ENCODE peak calls at places on chromosomes 6 and 20, in nine cellular contexts. R is GM23338, K is hepatocyte, E is HCT116, W is MM.1S, O is PC-9, A is SK-N-SH, H is GM23248, I is OCI-LY7. F is an unnamed sample.

GRCh38 chr20:32141465-32141980 is 32.0 kb downstream of the TM9SF4 start:
- DNase-seq in R (no peak), K (no peak), E (no peak), W (no peak), O (no peak), A (no peak), H (no peak), I (no peak), F (no peak)

GRCh38 chr6:145561095-145561820 is 174.1 kb downstream of the EPM2A start:
- DNase-seq in R (no peak), K (no peak), E (peak; percentile 23), W (no peak), O (no peak), A (no peak), H (no peak), I (no peak), F (peak; percentile 69)

GRCh38 chr6:163490826-163491577 is 76.5 kb downstream of the QKI start:
- DNase-seq in R (peak; percentile 44), K (peak; percentile 50), E (no peak), W (no peak), O (no peak), A (no peak), H (peak; percentile 22), I (no peak), F (peak; percentile 77)

GRCh38 chr6:10425177-10425972 is 10.5 kb upstream of the TFAP2A start:
- DNase-seq in R (peak; percentile 62), K (no peak), E (no peak), W (no peak), O (no peak), A (no peak), H (peak; percentile 50), I (no peak), F (no peak)

GRCh38 chr6:110053395-110054240 is 75.5 kb downstream of the GPR6 start:
- DNase-seq in R (peak; percentile 78), K (peak; percentile 76), E (peak; percentile 40), W (peak; percentile 8), O (peak; percentile 48), A (peak; percentile 59), H (peak; percentile 75), I (peak; percentile 61), F (peak; percentile 46)

GRCh38 chr20:25052255-25053206 is 5.4 kb downstream of the ACSS1 start:
- DNase-seq in R (no peak), K (no peak), E (no peak), W (no peak), O (peak; percentile 26), A (no peak), H (peak; percentile 59), I (no peak), F (no peak)

GRCh38 chr6:3759656-3760245 is 8.2 kb upstream of the PXDC1 start:
- DNase-seq in R (no peak), K (no peak), E (no peak), W (no peak), O (no peak), A (no peak), H (peak; percentile 86), I (no peak), F (no peak)

GRCh38 chr6:163706688-163707087 is 292.2 kb downstream of the QKI start:
- DNase-seq in R (no peak), K (no peak), E (no peak), W (no peak), O (no peak), A (no peak), H (no peak), I (no peak), F (peak; percentile 11)

GRCh38 chr6:144758602-144759001 is 473.5 kb downstream of the UTRN start:
- DNase-seq in R (no peak), K (no peak), E (peak; percentile 52), W (no peak), O (peak; percentile 69), A (no peak), H (peak; percentile 12), I (no peak), F (peak; percentile 82)

GRCh38 chr6:75601608-75602163 is at the start of gene SENP6:
- DNase-seq in R (peak; percentile 81), K (peak; percentile 93), E (peak; percentile 27), W (peak; percentile 79), O (peak; percentile 54), A (peak; percentile 92), H (peak; percentile 89), I (peak; percentile 85), F (peak; percentile 71)

GRCh38 chr20:51340451-51340840 is 202.1 kb downstream of the NFATC2 start:
- DNase-seq in R (peak; percentile 48), K (no peak), E (no peak), W (no peak), O (no peak), A (no peak), H (no peak), I (peak; percentile 19), F (no peak)

GRCh38 chr6:16828058-16828457 is 66.8 kb upstream of the ATXN1 start:
- DNase-seq in R (no peak), K (no peak), E (no peak), W (no peak), O (no peak), A (no peak), H (no peak), I (no peak), F (no peak)

GRCh38 chr6:105051941-105052471 is 95.1 kb downstream of the LIN28B start:
- DNase-seq in R (no peak), K (no peak), E (no peak), W (no peak), O (no peak), A (peak; percentile 22), H (peak; percentile 63), I (no peak), F (no peak)

DNA sequence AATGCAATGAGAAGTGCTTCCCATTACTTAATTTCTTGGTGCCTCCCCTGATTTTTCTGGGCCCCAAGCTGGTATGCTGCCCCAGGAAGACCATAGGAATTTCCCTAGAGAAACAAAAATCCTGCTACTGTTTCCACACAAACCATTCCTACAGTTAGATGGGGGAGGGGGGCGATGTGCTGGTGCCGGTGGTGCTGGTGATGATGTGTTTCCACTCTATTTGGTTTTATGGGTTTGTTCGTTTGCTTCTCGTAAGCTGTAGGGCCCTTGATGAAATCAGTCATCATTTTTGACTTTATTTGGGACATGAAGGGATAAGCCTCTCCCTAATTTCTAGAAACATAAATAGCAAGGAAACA is 105.1 kb downstream of the MKKS start:
- DNase-seq in R (no peak), K (no peak), E (no peak), W (no peak), O (no peak), A (no peak), H (no peak), I (no peak), F (no peak)
- H3K27ac ChIP-seq in R (no peak overlapping the region), K (no peak overlapping the region), E (no peak overlapping the region), W (no peak overlapping the region), O (no peak overlapping the region), A (no peak overlapping the region), H (no peak overlapping the region), I (no peak overlapping the region), F (no peak overlapping the region)

GRCh38 chr20:34978092-34978744 is 22.6 kb downstream of the MYH7B start:
- DNase-seq in R (no peak), K (no peak), E (no peak), W (no peak), O (no peak), A (no peak), H (no peak), I (no peak), F (no peak)

GRCh38 chr20:34980543-34981213 is 25.0 kb downstream of the MYH7B start:
- DNase-seq in R (peak; percentile 50), K (peak; percentile 30), E (no peak), W (no peak), O (no peak), A (peak; percentile 61), H (no peak), I (no peak), F (no peak)

GRCh38 chr20:34982270-34983088 is 26.8 kb downstream of the MYH7B start:
- DNase-seq in R (no peak), K (no peak), E (no peak), W (no peak), O (no peak), A (no peak), H (no peak), I (no peak), F (no peak)

GRCh38 chr20:34977365-34978091 is 21.9 kb downstream of the MYH7B start:
- DNase-seq in R (no peak), K (no peak), E (no peak), W (no peak), O (no peak), A (no peak), H (no peak), I (no peak), F (no peak)

GRCh38 chr20:34979366-34980153 is 23.9 kb downstream of the MYH7B start:
- DNase-seq in R (peak; percentile 97), K (no peak), E (no peak), W (no peak), O (no peak), A (peak; percentile 59), H (no peak), I (no peak), F (no peak)
- H3K9me2 ChIP-seq in R (peaks cover 4% of the 10 kb centered on the region), K (no peaks in the 10 kb centered on the region), E (no peaks in the 10 kb centered on the region), W (no peaks in the 10 kb centered on the region), O (no peaks in the 10 kb centered on the region), A (no peaks in the 10 kb centered on the region), H (no peaks in the 10 kb centered on the region), I (no peaks in the 10 kb centered on the region), F (no peaks in the 10 kb centered on the region)

GRCh38 chr6:129638055-129639019 is 71.6 kb downstream of the ARHGAP18 start:
- DNase-seq in R (no peak), K (peak; percentile 31), E (no peak), W (no peak), O (no peak), A (no peak), H (no peak), I (no peak), F (no peak)
- H3K27ac ChIP-seq in R (no peak overlapping the region), K (peak overlapping the region; percentile 33), E (peak overlapping the region; percentile 99), W (no peak overlapping the region), O (no peak overlapping the region), A (peak overlapping the region; percentile 56), H (no peak overlapping the region), I (no peak overlapping the region), F (peak overlapping the region; percentile 29)

GRCh38 chr6:33656844-33657243 is 35.7 kb downstream of the ITPR3 start:
- DNase-seq in R (no peak), K (no peak), E (no peak), W (no peak), O (no peak), A (no peak), H (no peak), I (no peak), F (no peak)

GRCh38 chr6:33655155-33655554 is 34.0 kb downstream of the ITPR3 start:
- DNase-seq in R (no peak), K (no peak), E (no peak), W (no peak), O (no peak), A (peak; percentile 91), H (peak; percentile 44), I (no peak), F (no peak)

GRCh38 chr6:33651947-33652346 is 30.8 kb downstream of the ITPR3 start:
- DNase-seq in R (no peak), K (no peak), E (no peak), W (no peak), O (no peak), A (no peak), H (no peak), I (no peak), F (no peak)

DNA sequence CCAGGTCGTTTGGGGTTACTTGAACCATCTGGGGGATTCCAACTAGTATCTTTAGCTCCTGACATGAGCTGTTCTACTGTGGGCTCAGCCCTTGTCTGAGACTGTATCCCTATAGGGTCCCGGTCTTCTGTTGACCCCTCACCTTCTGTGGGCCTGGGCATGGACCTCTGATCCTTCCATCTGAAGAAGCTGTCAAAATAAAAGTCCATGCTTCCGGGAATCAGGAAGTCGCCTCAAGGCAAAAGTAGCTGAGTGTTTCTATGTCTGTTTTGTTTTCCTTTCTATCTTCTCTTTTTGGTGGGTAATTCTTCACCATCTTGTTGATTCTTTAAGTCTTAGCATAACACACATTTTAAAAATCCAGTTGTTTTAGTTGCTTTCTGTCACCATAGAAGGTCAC is 30.3 kb downstream of the ITPR3 start:
- DNase-seq in R (no peak), K (no peak), E (no peak), W (no peak), O (no peak), A (no peak), H (no peak), I (no peak), F (no peak)
- H3K9me2 ChIP-seq in R (no peaks in the 10 kb centered on the region), K (no peaks in the 10 kb centered on the region), E (no peaks in the 10 kb centered on the region), W (no peaks in the 10 kb centered on the region), O (no peaks in the 10 kb centered on the region), A (no peaks in the 10 kb centered on the region), H (no peaks in the 10 kb centered on the region), I (no peaks in the 10 kb centered on the region), F (no peaks in the 10 kb centered on the region)